ENCODE peak calls at places on chromosomes 11 and 22, in ten cellular contexts. One of them, this sample, is unnamed.

GRCh38 chr11:29452131-29452530 is 564.7 kb downstream of the KCNA4 start:
- DNase-seq in OCI-LY7: no peak
- DNase-seq in hepatocyte: no peak
- DNase-seq in cardiac muscle cell: peak
- DNase-seq in left ventricle myocardium inferior: no peak
- DNase-seq in GM10248: no peak
- DNase-seq in RWPE1: no peak
- DNase-seq in AG04450: no peak
- DNase-seq in right lobe of liver: no peak
- DNase-seq in ovary: no peak
- DNase-seq in this sample: no peak

GRCh38 chr11:65429069-65429681 is 6.6 kb downstream of the NEAT1 start:
- DNase-seq in OCI-LY7: peak
- DNase-seq in AG04450: no peak
- DNase-seq in ovary: peak
- DNase-seq in left ventricle myocardium inferior: no peak
- DNase-seq in right lobe of liver: peak
- DNase-seq in GM10248: no peak
- DNase-seq in hepatocyte: peak
- DNase-seq in cardiac muscle cell: peak
- DNase-seq in RWPE1: no peak
- DNase-seq in this sample: peak

GRCh38 chr11:19320764-19321163 is 80.0 kb upstream of the E2F8 start:
- DNase-seq in OCI-LY7: no peak
- DNase-seq in RWPE1: no peak
- DNase-seq in GM10248: no peak
- DNase-seq in AG04450: no peak
- DNase-seq in left ventricle myocardium inferior: no peak
- DNase-seq in hepatocyte: no peak
- DNase-seq in cardiac muscle cell: no peak
- DNase-seq in ovary: no peak
- DNase-seq in right lobe of liver: no peak
- DNase-seq in this sample: no peak

GRCh38 chr11:118622376-118623290 is 15.2 kb downstream of the PHLDB1 start:
- DNase-seq in OCI-LY7: no peak
- DNase-seq in left ventricle myocardium inferior: peak
- DNase-seq in AG04450: no peak
- DNase-seq in right lobe of liver: no peak
- DNase-seq in ovary: no peak
- DNase-seq in RWPE1: peak
- DNase-seq in cardiac muscle cell: peak
- DNase-seq in GM10248: no peak
- DNase-seq in hepatocyte: no peak
- DNase-seq in this sample: no peak

GRCh38 chr11:84261707-84262106 is 975.5 kb upstream of the CCDC90B start:
- DNase-seq in right lobe of liver: peak
- DNase-seq in GM10248: no peak
- DNase-seq in left ventricle myocardium inferior: no peak
- DNase-seq in RWPE1: no peak
- DNase-seq in hepatocyte: peak
- DNase-seq in AG04450: no peak
- DNase-seq in cardiac muscle cell: no peak
- DNase-seq in OCI-LY7: no peak
- DNase-seq in ovary: no peak
- DNase-seq in this sample: peak

GRCh38 chr11:100438366-100438765 is 248.7 kb upstream of the ARHGAP42 start:
- DNase-seq in hepatocyte: no peak
- DNase-seq in GM10248: no peak
- DNase-seq in RWPE1: no peak
- DNase-seq in ovary: no peak
- DNase-seq in AG04450: no peak
- DNase-seq in left ventricle myocardium inferior: no peak
- DNase-seq in cardiac muscle cell: no peak
- DNase-seq in OCI-LY7: no peak
- DNase-seq in right lobe of liver: no peak
- DNase-seq in this sample: no peak

GRCh38 chr11:113184498-113184897 is 129.9 kb upstream of the TTC12 start:
- DNase-seq in AG04450: no peak
- DNase-seq in hepatocyte: peak
- DNase-seq in OCI-LY7: no peak
- DNase-seq in left ventricle myocardium inferior: no peak
- DNase-seq in ovary: no peak
- DNase-seq in GM10248: no peak
- DNase-seq in right lobe of liver: no peak
- DNase-seq in RWPE1: peak
- DNase-seq in cardiac muscle cell: peak
- DNase-seq in this sample: no peak

GRCh38 chr11:57081356-57081755 is 92.6 kb downstream of the OR5AK2 start:
- DNase-seq in OCI-LY7: no peak
- DNase-seq in GM10248: no peak
- DNase-seq in hepatocyte: no peak
- DNase-seq in left ventricle myocardium inferior: no peak
- DNase-seq in ovary: no peak
- DNase-seq in RWPE1: no peak
- DNase-seq in AG04450: no peak
- DNase-seq in cardiac muscle cell: no peak
- DNase-seq in right lobe of liver: no peak
- DNase-seq in this sample: no peak

GRCh38 chr22:34781676-34782075 is 284.3 kb upstream of the ISX start:
- DNase-seq in cardiac muscle cell: no peak
- DNase-seq in RWPE1: no peak
- DNase-seq in left ventricle myocardium inferior: no peak
- DNase-seq in right lobe of liver: no peak
- DNase-seq in ovary: no peak
- DNase-seq in OCI-LY7: no peak
- DNase-seq in AG04450: no peak
- DNase-seq in hepatocyte: no peak
- DNase-seq in GM10248: no peak
- DNase-seq in this sample: no peak

GRCh38 chr11:20207781-20208621 is 47.7 kb upstream of the DBX1 start:
- DNase-seq in cardiac muscle cell: peak
- DNase-seq in right lobe of liver: no peak
- DNase-seq in RWPE1: no peak
- DNase-seq in left ventricle myocardium inferior: no peak
- DNase-seq in AG04450: no peak
- DNase-seq in hepatocyte: no peak
- DNase-seq in GM10248: no peak
- DNase-seq in OCI-LY7: no peak
- DNase-seq in ovary: no peak
- DNase-seq in this sample: no peak

GRCh38 chr11:43516316-43516820 is 157.6 kb downstream of the TTC17 start:
- DNase-seq in ovary: no peak
- DNase-seq in RWPE1: no peak
- DNase-seq in AG04450: no peak
- DNase-seq in GM10248: no peak
- DNase-seq in left ventricle myocardium inferior: no peak
- DNase-seq in hepatocyte: no peak
- DNase-seq in OCI-LY7: no peak
- DNase-seq in right lobe of liver: no peak
- DNase-seq in cardiac muscle cell: no peak
- DNase-seq in this sample: no peak

GRCh38 chr22:24937114-24937513 is 9.4 kb downstream of the LHFPL7 start:
- DNase-seq in hepatocyte: peak
- DNase-seq in cardiac muscle cell: peak
- DNase-seq in ovary: no peak
- DNase-seq in AG04450: no peak
- DNase-seq in RWPE1: no peak
- DNase-seq in GM10248: no peak
- DNase-seq in right lobe of liver: no peak
- DNase-seq in left ventricle myocardium inferior: no peak
- DNase-seq in OCI-LY7: peak
- DNase-seq in this sample: peak

DNA sequence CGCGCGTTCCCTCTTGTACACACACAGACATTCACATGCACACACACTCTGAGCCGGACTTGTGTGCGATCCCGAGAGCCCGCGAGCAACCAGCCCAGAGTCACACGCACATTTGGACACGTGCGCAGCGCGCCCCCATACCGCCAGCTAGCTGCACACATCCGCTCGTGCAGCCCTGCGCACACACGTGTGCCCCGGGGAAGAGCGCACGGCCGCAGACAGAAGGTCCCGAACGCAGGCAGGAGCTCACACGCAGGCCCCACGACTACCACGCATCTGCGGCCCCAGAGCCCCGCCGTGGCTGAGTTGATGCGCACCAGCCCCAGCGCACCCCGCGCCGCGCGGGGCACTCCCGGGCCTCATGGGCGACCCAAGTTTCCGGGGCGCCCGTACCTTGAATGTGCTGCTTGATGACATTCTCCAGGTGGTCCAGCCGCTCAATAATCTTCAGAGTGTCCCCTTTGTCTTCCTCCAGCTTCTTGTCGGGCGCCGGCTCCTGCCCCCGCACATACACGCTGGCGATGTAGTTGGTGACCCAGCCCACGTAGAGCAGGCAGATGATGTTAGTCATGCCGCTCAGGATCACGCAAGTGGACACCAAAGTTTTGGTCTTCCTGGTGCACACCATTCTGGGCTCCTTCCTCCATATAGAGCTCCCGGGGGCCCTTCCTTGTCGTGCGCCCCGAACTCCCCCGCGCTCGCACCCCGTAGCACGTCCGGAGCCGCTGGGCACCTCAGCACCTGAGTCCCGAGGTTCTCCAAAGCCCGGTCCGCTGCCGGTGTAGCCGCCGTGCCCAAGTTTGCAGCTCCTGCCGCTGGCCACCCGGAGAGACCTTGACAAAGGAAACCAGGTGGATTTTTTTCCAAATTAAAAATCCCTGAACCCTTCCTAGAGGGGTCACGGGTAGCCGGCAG is 582 bp downstream of the GALNT18 start:
- DNase-seq in cardiac muscle cell: no peak
- DNase-seq in RWPE1: peak
- DNase-seq in hepatocyte: peak
- DNase-seq in GM10248: peak
- DNase-seq in AG04450: no peak
- DNase-seq in ovary: peak
- DNase-seq in left ventricle myocardium inferior: peak
- DNase-seq in right lobe of liver: peak
- DNase-seq in OCI-LY7: no peak
- DNase-seq in this sample: peak
- TF ChIP-seq CTCF in cardiac muscle cell: no peak
- TF ChIP-seq CTCF in RWPE1: peak
- TF ChIP-seq CTCF in hepatocyte: no peak
- TF ChIP-seq CTCF in GM10248: peak
- TF ChIP-seq CTCF in AG04450: peak
- TF ChIP-seq CTCF in ovary: peak
- TF ChIP-seq CTCF in left ventricle myocardium inferior: peak
- TF ChIP-seq CTCF in right lobe of liver: peak
- TF ChIP-seq CTCF in OCI-LY7: no peak
- TF ChIP-seq CTCF in this sample: no peak

GRCh38 chr11:73257342-73258103 is 14.6 kb upstream of the P2RY6 start:
- DNase-seq in RWPE1: peak
- DNase-seq in ovary: peak
- DNase-seq in AG04450: peak
- DNase-seq in cardiac muscle cell: peak
- DNase-seq in hepatocyte: no peak
- DNase-seq in right lobe of liver: no peak
- DNase-seq in OCI-LY7: no peak
- DNase-seq in GM10248: no peak
- DNase-seq in left ventricle myocardium inferior: no peak
- DNase-seq in this sample: no peak
- TF ChIP-seq CTCF in RWPE1: no peak
- TF ChIP-seq CTCF in ovary: no peak
- TF ChIP-seq CTCF in AG04450: no peak
- TF ChIP-seq CTCF in cardiac muscle cell: no peak
- TF ChIP-seq CTCF in hepatocyte: no peak
- TF ChIP-seq CTCF in right lobe of liver: no peak
- TF ChIP-seq CTCF in OCI-LY7: no peak
- TF ChIP-seq CTCF in GM10248: no peak
- TF ChIP-seq CTCF in left ventricle myocardium inferior: no peak
- TF ChIP-seq CTCF in this sample: no peak

GRCh38 chr11:26297179-26297970 is 34.6 kb upstream of the ANO3 start:
- DNase-seq in cardiac muscle cell: peak
- DNase-seq in AG04450: peak
- DNase-seq in RWPE1: peak
- DNase-seq in left ventricle myocardium inferior: no peak
- DNase-seq in ovary: no peak
- DNase-seq in GM10248: peak
- DNase-seq in right lobe of liver: no peak
- DNase-seq in hepatocyte: peak
- DNase-seq in OCI-LY7: peak
- DNase-seq in this sample: peak
- TF ChIP-seq CTCF in cardiac muscle cell: peak
- TF ChIP-seq CTCF in AG04450: peak
- TF ChIP-seq CTCF in RWPE1: peak
- TF ChIP-seq CTCF in left ventricle myocardium inferior: peak
- TF ChIP-seq CTCF in ovary: no peak
- TF ChIP-seq CTCF in GM10248: peak
- TF ChIP-seq CTCF in right lobe of liver: peak
- TF ChIP-seq CTCF in hepatocyte: peak
- TF ChIP-seq CTCF in OCI-LY7: peak
- TF ChIP-seq CTCF in this sample: peak

GRCh38 chr11:94602430-94603372 is 35.5 kb downstream of the PIWIL4 start:
- DNase-seq in GM10248: peak
- DNase-seq in cardiac muscle cell: peak
- DNase-seq in left ventricle myocardium inferior: peak
- DNase-seq in right lobe of liver: no peak
- DNase-seq in RWPE1: peak
- DNase-seq in hepatocyte: peak
- DNase-seq in AG04450: peak
- DNase-seq in ovary: no peak
- DNase-seq in OCI-LY7: peak
- DNase-seq in this sample: peak

GRCh38 chr11:94595061-94595460 is 27.9 kb downstream of the PIWIL4 start:
- DNase-seq in AG04450: no peak
- DNase-seq in ovary: no peak
- DNase-seq in hepatocyte: no peak
- DNase-seq in right lobe of liver: no peak
- DNase-seq in RWPE1: no peak
- DNase-seq in OCI-LY7: peak
- DNase-seq in left ventricle myocardium inferior: no peak
- DNase-seq in GM10248: peak
- DNase-seq in cardiac muscle cell: no peak
- DNase-seq in this sample: peak

GRCh38 chr11:94593030-94593429 is 25.9 kb downstream of the PIWIL4 start:
- DNase-seq in RWPE1: no peak
- DNase-seq in right lobe of liver: no peak
- DNase-seq in left ventricle myocardium inferior: no peak
- DNase-seq in cardiac muscle cell: peak
- DNase-seq in ovary: no peak
- DNase-seq in GM10248: no peak
- DNase-seq in hepatocyte: no peak
- DNase-seq in OCI-LY7: no peak
- DNase-seq in AG04450: no peak
- DNase-seq in this sample: peak

GRCh38 chr11:94599510-94599909 is 32.3 kb downstream of the PIWIL4 start:
- DNase-seq in right lobe of liver: no peak
- DNase-seq in AG04450: no peak
- DNase-seq in hepatocyte: no peak
- DNase-seq in OCI-LY7: no peak
- DNase-seq in GM10248: no peak
- DNase-seq in cardiac muscle cell: no peak
- DNase-seq in RWPE1: no peak
- DNase-seq in left ventricle myocardium inferior: no peak
- DNase-seq in ovary: no peak
- DNase-seq in this sample: no peak

DNA sequence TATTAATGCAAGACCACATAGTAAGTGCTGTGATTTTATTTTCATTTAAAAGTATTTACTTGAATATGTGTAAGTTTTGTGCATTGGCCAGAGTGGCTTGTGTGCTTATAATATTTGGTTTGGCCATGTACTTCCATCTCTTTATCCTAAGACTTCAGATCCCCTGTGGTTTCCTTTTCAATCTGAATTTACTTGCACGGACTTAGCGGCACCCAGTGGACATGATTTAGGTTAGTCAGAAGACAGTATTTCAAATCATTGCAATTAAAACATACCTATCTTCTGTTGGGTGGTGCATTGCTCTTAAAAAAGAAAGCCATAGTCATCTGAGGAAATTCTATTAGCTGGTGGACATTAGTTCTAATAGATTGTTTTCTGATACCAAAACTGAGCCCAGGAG is 30.7 kb downstream of the PIWIL4 start:
- DNase-seq in ovary: no peak
- DNase-seq in OCI-LY7: peak
- DNase-seq in left ventricle myocardium inferior: no peak
- DNase-seq in AG04450: no peak
- DNase-seq in cardiac muscle cell: peak
- DNase-seq in GM10248: no peak
- DNase-seq in RWPE1: no peak
- DNase-seq in hepatocyte: no peak
- DNase-seq in right lobe of liver: no peak
- DNase-seq in this sample: peak
- TF ChIP-seq CTCF in ovary: peak
- TF ChIP-seq CTCF in OCI-LY7: peak
- TF ChIP-seq CTCF in left ventricle myocardium inferior: no peak
- TF ChIP-seq CTCF in AG04450: no peak
- TF ChIP-seq CTCF in cardiac muscle cell: peak
- TF ChIP-seq CTCF in GM10248: no peak
- TF ChIP-seq CTCF in RWPE1: no peak
- TF ChIP-seq CTCF in hepatocyte: peak
- TF ChIP-seq CTCF in right lobe of liver: peak
- TF ChIP-seq CTCF in this sample: no peak

This sample was measured in GM12865.